ENCODE peak calls at places on chromosomes 2 and 18, in five cellular contexts. O is AG10803, N is HFFc6, K is left lung, G is stomach. U is an unnamed sample.

GRCh38 chr18:50791599-50792438 is 28.0 kb downstream of the MRO start:
- DNase-seq in K (no peak), G (no peak), N (no peak), O (no peak), U (no peak)

GRCh38 chr2:177306550-177306949 is 42.0 kb upstream of the NFE2L2 start:
- DNase-seq in N (no peak), O (no peak), K (no peak), G (no peak), U (no peak)

GRCh38 chr2:199690225-199690624 is 160.8 kb downstream of the FTCDNL1 start:
- DNase-seq in O (no peak), N (no peak), G (no peak), K (no peak), U (no peak)

GRCh38 chr2:35462226-35462983 is 893.2 kb upstream of the CRIM1 start:
- DNase-seq in N (no peak), K (no peak), G (no peak), O (peak; percentile 0), U (no peak)

GRCh38 chr2:124171472-124172063 is 146.5 kb downstream of the CNTNAP5 start:
- DNase-seq in G (no peak), K (no peak), N (no peak), O (no peak), U (no peak)

GRCh38 chr2:163592954-163593622 is 142.7 kb downstream of the FIGN start:
- DNase-seq in K (no peak), N (no peak), G (no peak), O (no peak), U (no peak)

GRCh38 chr2:73494031-73494430 is 108.4 kb downstream of the ALMS1 start:
- DNase-seq in K (no peak), G (no peak), O (no peak), N (peak; percentile 7), U (no peak)

GRCh38 chr2:74544634-74545033 is 9.1 kb downstream of the LOXL3 start:
- DNase-seq in O (no peak), G (no peak), K (no peak), N (no peak), U (no peak)

GRCh38 chr2:160658851-160659250 is 165.2 kb upstream of the RBMS1 start:
- DNase-seq in N (no peak), K (no peak), O (no peak), G (no peak), U (no peak)

GRCh38 chr18:3682061-3682460 is 232.1 kb downstream of the TGIF1 start:
- DNase-seq in N (no peak), G (no peak), O (no peak), K (no peak), U (no peak)

GRCh38 chr2:66489433-66489832 is 54.5 kb downstream of the MEIS1 start:
- DNase-seq in N (no peak), G (no peak), K (no peak), O (no peak), U (no peak)

GRCh38 chr2:160408575-160409291 is 84.9 kb downstream of the RBMS1 start:
- DNase-seq in O (no peak), K (no peak), G (no peak), N (peak; percentile 20), U (no peak)

GRCh38 chr2:239304533-239305221 is 96.1 kb downstream of the HDAC4 start:
- DNase-seq in G (peak; percentile 23), O (no peak), N (no peak), K (no peak), U (no peak)

GRCh38 chr18:36757081-36757480 is 71.7 kb downstream of the TPGS2 start:
- DNase-seq in N (peak; percentile 75), K (no peak), O (peak; percentile 87), G (no peak), U (no peak)

GRCh38 chr2:96146881-96147592 is 1.8 kb upstream of the DUSP2 start:
- DNase-seq in O (no peak), N (peak; percentile 70), K (peak; percentile 54), G (no peak), U (peak; percentile 40)

GRCh38 chr2:75986617-75987016 is 275.9 kb upstream of the GCFC2 start:
- DNase-seq in O (no peak), N (no peak), G (no peak), K (no peak), U (no peak)

GRCh38 chr2:8306530-8307351 is 375.1 kb upstream of the ID2 start:
- DNase-seq in N (no peak), G (no peak), O (peak; percentile 12), K (no peak), U (no peak)

GRCh38 chr2:99970292-99970868 is 172.0 kb downstream of the AFF3 start:
- DNase-seq in G (no peak), N (no peak), O (peak; percentile 30), K (no peak), U (no peak)

GRCh38 chr2:57877811-57878572 is 168.6 kb upstream of the VRK2 start:
- DNase-seq in O (no peak), N (no peak), K (no peak), G (no peak), U (no peak)

GRCh38 chr2:234212534-234212933 is 162.0 kb downstream of the SPP2 start:
- DNase-seq in K (no peak), G (no peak), N (no peak), O (no peak), U (no peak)

GRCh38 chr2:207205173-207205957 is 39.6 kb upstream of the KLF7 start:
- DNase-seq in O (no peak), K (no peak), N (no peak), G (no peak), U (no peak)

GRCh38 chr2:54106631-54107454 is 8.6 kb upstream of the ACYP2 start:
- DNase-seq in G (peak; percentile 31), K (no peak), O (peak; percentile 51), N (peak; percentile 56), U (no peak)

GRCh38 chr18:778194-779007 is 33.6 kb downstream of the YES1 start:
- DNase-seq in N (no peak), K (no peak), O (no peak), G (no peak), U (no peak)

GRCh38 chr2:54903736-54904554 is 146.3 kb downstream of the RTN4 start:
- DNase-seq in K (no peak), G (peak; percentile 50), N (peak; percentile 99), O (peak; percentile 99), U (peak; percentile 82)

GRCh38 chr2:105409717-105410116 is 10.9 kb upstream of the FHL2 start:
- DNase-seq in O (peak; percentile 98), N (peak; percentile 81), K (no peak), G (peak; percentile 83), U (no peak)

GRCh38 chr2:156944871-156945270 is 312.6 kb upstream of the GALNT5 start:
- DNase-seq in N (peak; percentile 7), K (no peak), G (no peak), O (no peak), U (no peak)

GRCh38 chr18:12441475-12442035 is 33.8 kb downstream of the PRELID3A start:
- DNase-seq in N (no peak), G (no peak), K (no peak), O (no peak), U (no peak)

GRCh38 chr2:71609029-71609428 is 155.7 kb downstream of the DYSF start:
- DNase-seq in O (no peak), N (no peak), K (peak; percentile 24), G (no peak), U (peak; percentile 17)

GRCh38 chr2:65430515-65431416 is 1.6 kb downstream of the SPRED2 start:
- DNase-seq in N (peak; percentile 41), G (peak; percentile 62), K (peak; percentile 91), O (peak; percentile 54), U (peak; percentile 66)

GRCh38 chr2:60337142-60337497 is 216.3 kb downstream of the BCL11A start:
- DNase-seq in O (peak; percentile 9), G (no peak), K (no peak), N (no peak), U (peak; percentile 74)
- TF ChIP-seq CTCF in O (peak; percentile 32), G (no peak), K (no peak), N (peak; percentile 27), U (no peak)

GRCh38 chr2:240791211-240791800 is 28.7 kb downstream of the KIF1A start:
- DNase-seq in G (no peak), O (no peak), N (no peak), K (peak; percentile 74), U (peak; percentile 27)
- TF ChIP-seq CTCF in G (no peak), O (no peak), N (no peak), K (no peak), U (no peak)

GRCh38 chr2:237613679-237614078 is 13.7 kb upstream of the LRRFIP1 start:
- DNase-seq in N (no peak), K (no peak), O (no peak), G (no peak), U (no peak)
- TF ChIP-seq CTCF in N (no peak), K (no peak), O (no peak), G (no peak), U (no peak)

GRCh38 chr2:78261454-78261853 is 739.3 kb upstream of the LRRTM4 start:
- DNase-seq in G (no peak), O (no peak), N (no peak), K (no peak), U (no peak)
- TF ChIP-seq CTCF in G (no peak), O (no peak), N (no peak), K (no peak), U (no peak)

GRCh38 chr2:204177977-204178522 is 241.5 kb downstream of the ICOS start:
- DNase-seq in K (no peak), O (peak; percentile 4), G (peak; percentile 56), N (peak; percentile 7), U (no peak)
- TF ChIP-seq CTCF in K (peak; percentile 69), O (peak; percentile 53), G (no peak), N (peak; percentile 76), U (peak; percentile 79)

GRCh38 chr2:191246820-191247380 is 1.7 kb downstream of the MYO1B start:
- DNase-seq in K (no peak), G (no peak), O (peak; percentile 39), N (no peak), U (no peak)
- TF ChIP-seq CTCF in K (no peak), G (no peak), O (no peak), N (no peak), U (no peak)